ENCODE peak calls at places on chromosomes 1 and 21, in six cellular contexts. O is activated CD4-positive, alpha-beta T cell treated with anti-CD3 and anti-CD28 coated beads, Interleukin-2, amount 10 ng/mL, durations not matched to agents 7 days and 5 days; P is germinal center; N is CD8-positive, alpha-beta T cell; D is fibroblast of the aortic adventitia; F is ovary. V is an unnamed sample.

GRCh38 chr1:51986718-51987117 is 3.8 kb downstream of the RAB3B start:
- DNase-seq in O (no peak), P (no peak), N (no peak), D (no peak), F (no peak), V (no peak)

GRCh38 chr1:33468972-33469371 is 3.5 kb upstream of the ZSCAN20 start:
- DNase-seq in O (no peak), P (no peak), N (no peak), D (peak), F (no peak), V (no peak)

GRCh38 chr1:168689726-168690602 is 39.0 kb downstream of the DPT start:
- DNase-seq in O (no peak), P (no peak), N (no peak), D (peak), F (no peak), V (no peak)

GRCh38 chr21:35696644-35697043 is 363.7 kb downstream of the SETD4 start:
- DNase-seq in O (no peak), P (no peak), N (no peak), D (no peak), F (no peak), V (no peak)

GRCh38 chr1:32082022-32082421 is 9.3 kb downstream of the TMEM39B start:
- DNase-seq in O (no peak), P (no peak), N (no peak), D (no peak), F (no peak), V (no peak)

GRCh38 chr21:20996421-20997307 is 1.5 kb upstream of the NCAM2 start:
- DNase-seq in O (no peak), P (no peak), N (no peak), D (no peak), F (no peak), V (no peak)

GRCh38 chr21:45522986-45523385 is 19.3 kb downstream of the SLC19A1 start:
- DNase-seq in O (no peak), P (no peak), N (peak), D (no peak), F (no peak), V (no peak)

GRCh38 chr1:201268604-201269151 is 14.6 kb upstream of the PKP1 start:
- DNase-seq in O (no peak), P (no peak), N (no peak), D (peak), F (peak), V (peak)

GRCh38 chr1:27074175-27074780 is 61.6 kb upstream of the TENT5B start:
- DNase-seq in O (no peak), P (no peak), N (no peak), D (no peak), F (no peak), V (no peak)

GRCh38 chr1:67053535-67053784 is 488 bp downstream of the SLC35D1 start:
- DNase-seq in O (no peak), P (peak), N (peak), D (no peak), F (no peak), V (no peak)

GRCh38 chr1:62962794-62963776 is 179.2 kb downstream of the ATG4C start:
- DNase-seq in O (peak), P (peak), N (no peak), D (peak), F (no peak), V (no peak)

GRCh38 chr1:84632975-84633427 is 57.3 kb downstream of the SSX2IP start:
- DNase-seq in O (no peak), P (no peak), N (no peak), D (peak), F (no peak), V (no peak)

GRCh38 chr1:219264557-219264956 is 90.9 kb downstream of the LYPLAL1 start:
- DNase-seq in O (no peak), P (no peak), N (no peak), D (peak), F (no peak), V (no peak)